ENCODE peak calls at places on chromosomes 1 and 21, in ten cellular contexts. One of them, this sample, is unnamed.

GRCh38 chr1:13478687-13479086 is 35.1 kb downstream of the LRRC38 start:
- DNase-seq in GM23248: no peak
- DNase-seq in GM13976: no peak
- DNase-seq in tibial artery: no peak
- DNase-seq in MCF 10A: no peak
- DNase-seq in HS-27A: no peak
- DNase-seq in stimulated activated CD4-positive, alpha-beta T cell treated with anti-CD3 and anti-CD28 coated beads, Interleukin-15, amount 100 ng/mL, for 1 hour: no peak
- DNase-seq in AG09309: no peak
- DNase-seq in G401: no peak
- DNase-seq in posterior cingulate gyrus: no peak
- DNase-seq in this sample: no peak

GRCh38 chr1:71461416-71461815 is 380.6 kb upstream of the ZRANB2 start:
- DNase-seq in GM23248: no peak
- DNase-seq in GM13976: no peak
- DNase-seq in tibial artery: no peak
- DNase-seq in MCF 10A: no peak
- DNase-seq in HS-27A: no peak
- DNase-seq in stimulated activated CD4-positive, alpha-beta T cell treated with anti-CD3 and anti-CD28 coated beads, Interleukin-15, amount 100 ng/mL, for 1 hour: no peak
- DNase-seq in AG09309: no peak
- DNase-seq in G401: no peak
- DNase-seq in posterior cingulate gyrus: no peak
- DNase-seq in this sample: no peak

GRCh38 chr21:42534901-42535378 is 21.3 kb downstream of the SLC37A1 start:
- DNase-seq in GM23248: no peak
- DNase-seq in GM13976: peak; percentile 69
- DNase-seq in tibial artery: no peak
- DNase-seq in MCF 10A: no peak
- DNase-seq in HS-27A: no peak
- DNase-seq in stimulated activated CD4-positive, alpha-beta T cell treated with anti-CD3 and anti-CD28 coated beads, Interleukin-15, amount 100 ng/mL, for 1 hour: no peak
- DNase-seq in AG09309: no peak
- DNase-seq in G401: no peak
- DNase-seq in posterior cingulate gyrus: no peak
- DNase-seq in this sample: no peak

GRCh38 chr1:186442651-186443114 is 18.2 kb downstream of the PDC start:
- DNase-seq in GM23248: peak; percentile 51
- DNase-seq in GM13976: no peak
- DNase-seq in tibial artery: no peak
- DNase-seq in MCF 10A: peak; percentile 24
- DNase-seq in HS-27A: no peak
- DNase-seq in stimulated activated CD4-positive, alpha-beta T cell treated with anti-CD3 and anti-CD28 coated beads, Interleukin-15, amount 100 ng/mL, for 1 hour: no peak
- DNase-seq in AG09309: peak; percentile 60
- DNase-seq in G401: no peak
- DNase-seq in posterior cingulate gyrus: no peak
- DNase-seq in this sample: no peak

GRCh38 chr1:18957532-18958295 is 1.2 kb upstream of the IFFO2 start:
- DNase-seq in GM23248: no peak
- DNase-seq in GM13976: no peak
- DNase-seq in tibial artery: no peak
- DNase-seq in MCF 10A: no peak
- DNase-seq in HS-27A: no peak
- DNase-seq in stimulated activated CD4-positive, alpha-beta T cell treated with anti-CD3 and anti-CD28 coated beads, Interleukin-15, amount 100 ng/mL, for 1 hour: no peak
- DNase-seq in AG09309: no peak
- DNase-seq in G401: no peak
- DNase-seq in posterior cingulate gyrus: no peak
- DNase-seq in this sample: no peak

GRCh38 chr1:41387667-41388091 is 26.4 kb downstream of the FOXO6 start:
- DNase-seq in GM23248: peak; percentile 54
- DNase-seq in GM13976: no peak
- DNase-seq in tibial artery: peak; percentile 65
- DNase-seq in MCF 10A: peak; percentile 46
- DNase-seq in HS-27A: no peak
- DNase-seq in stimulated activated CD4-positive, alpha-beta T cell treated with anti-CD3 and anti-CD28 coated beads, Interleukin-15, amount 100 ng/mL, for 1 hour: no peak
- DNase-seq in AG09309: peak; percentile 8
- DNase-seq in G401: peak; percentile 10
- DNase-seq in posterior cingulate gyrus: no peak
- DNase-seq in this sample: peak; percentile 10

GRCh38 chr1:218390625-218391024 is 45.5 kb downstream of the TGFB2 start:
- DNase-seq in GM23248: no peak
- DNase-seq in GM13976: no peak
- DNase-seq in tibial artery: no peak
- DNase-seq in MCF 10A: peak; percentile 71
- DNase-seq in HS-27A: peak; percentile 81
- DNase-seq in stimulated activated CD4-positive, alpha-beta T cell treated with anti-CD3 and anti-CD28 coated beads, Interleukin-15, amount 100 ng/mL, for 1 hour: no peak
- DNase-seq in AG09309: no peak
- DNase-seq in G401: no peak
- DNase-seq in posterior cingulate gyrus: no peak
- DNase-seq in this sample: no peak

GRCh38 chr1:211381481-211382181 is 55.0 kb downstream of the TRAF5 start:
- DNase-seq in GM23248: no peak
- DNase-seq in GM13976: peak; percentile 52
- DNase-seq in tibial artery: no peak
- DNase-seq in MCF 10A: no peak
- DNase-seq in HS-27A: no peak
- DNase-seq in stimulated activated CD4-positive, alpha-beta T cell treated with anti-CD3 and anti-CD28 coated beads, Interleukin-15, amount 100 ng/mL, for 1 hour: no peak
- DNase-seq in AG09309: no peak
- DNase-seq in G401: no peak
- DNase-seq in posterior cingulate gyrus: no peak
- DNase-seq in this sample: no peak

GRCh38 chr1:244461254-244462071 is at the start of gene CATSPERE:
- DNase-seq in GM23248: peak; percentile 95
- DNase-seq in GM13976: peak; percentile 95
- DNase-seq in tibial artery: peak; percentile 88
- DNase-seq in MCF 10A: peak; percentile 69
- DNase-seq in HS-27A: no peak
- DNase-seq in stimulated activated CD4-positive, alpha-beta T cell treated with anti-CD3 and anti-CD28 coated beads, Interleukin-15, amount 100 ng/mL, for 1 hour: peak; percentile 48
- DNase-seq in AG09309: peak; percentile 31
- DNase-seq in G401: peak; percentile 80
- DNase-seq in posterior cingulate gyrus: peak; percentile 76
- DNase-seq in this sample: peak; percentile 61

GRCh38 chr21:26117324-26117971 is 53.1 kb downstream of the APP start:
- DNase-seq in GM23248: peak; percentile 32
- DNase-seq in GM13976: no peak
- DNase-seq in tibial artery: no peak
- DNase-seq in MCF 10A: no peak
- DNase-seq in HS-27A: no peak
- DNase-seq in stimulated activated CD4-positive, alpha-beta T cell treated with anti-CD3 and anti-CD28 coated beads, Interleukin-15, amount 100 ng/mL, for 1 hour: no peak
- DNase-seq in AG09309: no peak
- DNase-seq in G401: no peak
- DNase-seq in posterior cingulate gyrus: no peak
- DNase-seq in this sample: no peak

GRCh38 chr1:52672946-52673345 is 25.2 kb downstream of the COA7 start:
- DNase-seq in GM23248: no peak
- DNase-seq in GM13976: no peak
- DNase-seq in tibial artery: no peak
- DNase-seq in MCF 10A: no peak
- DNase-seq in HS-27A: no peak
- DNase-seq in stimulated activated CD4-positive, alpha-beta T cell treated with anti-CD3 and anti-CD28 coated beads, Interleukin-15, amount 100 ng/mL, for 1 hour: no peak
- DNase-seq in AG09309: no peak
- DNase-seq in G401: peak; percentile 11
- DNase-seq in posterior cingulate gyrus: no peak
- DNase-seq in this sample: no peak

This sample was measured in substantia nigra.